ENCODE peak calls at places on chromosomes 7 and 10, in nine cellular contexts. J is tibial artery, X is tibial nerve, P is HCT116, Q is esophagus squamous epithelium, A is cardiac muscle cell, T is uterus, D is A673, E is stomach. M is an unnamed sample.
A peak's percentile ranks its signal among the peaks of the same experiment; 100 is the strongest.

GRCh38 chr10:127453706-127454105 is 95.4 kb upstream of the NPS start:
- DNase-seq in J (no peak), X (no peak), P (no peak), Q (no peak), A (no peak), T (no peak), D (no peak), E (no peak), M (no peak)

GRCh38 chr7:83457022-83457892 is 191.7 kb downstream of the SEMA3E start:
- DNase-seq in J (no peak), X (no peak), P (no peak), Q (no peak), A (peak; percentile 10), T (no peak), D (peak; percentile 19), E (no peak), M (no peak)

GRCh38 chr7:87926581-87927461 is 7.2 kb upstream of the ADAM22 start:
- DNase-seq in J (no peak), X (no peak), P (no peak), Q (no peak), A (peak; percentile 67), T (no peak), D (no peak), E (no peak), M (no peak)

GRCh38 chr10:63977329-63977923 is 456.2 kb downstream of the REEP3 start:
- DNase-seq in J (no peak), X (no peak), P (peak; percentile 50), Q (no peak), A (peak; percentile 51), T (no peak), D (peak; percentile 68), E (no peak), M (no peak)

GRCh38 chr10:95246582-95247051 is 44.2 kb downstream of the PDLIM1 start:
- DNase-seq in J (peak; percentile 80), X (peak; percentile 64), P (peak; percentile 65), Q (no peak), A (peak; percentile 87), T (peak; percentile 69), D (peak; percentile 68), E (peak; percentile 79), M (no peak)

GRCh38 chr7:46626261-46627037 is 705.4 kb upstream of the IGFBP3 start:
- DNase-seq in J (no peak), X (no peak), P (no peak), Q (no peak), A (no peak), T (no peak), D (no peak), E (no peak), M (no peak)

GRCh38 chr10:50988792-50989191 is 85.5 kb upstream of the PRKG1 start:
- DNase-seq in J (no peak), X (no peak), P (no peak), Q (no peak), A (peak; percentile 64), T (no peak), D (peak; percentile 36), E (no peak), M (no peak)

GRCh38 chr10:88512599-88512998 is 70.5 kb downstream of the RNLS start:
- DNase-seq in J (no peak), X (no peak), P (no peak), Q (no peak), A (no peak), T (no peak), D (no peak), E (no peak), M (no peak)

GRCh38 chr10:59234194-59234593 is 57.8 kb downstream of the PHYHIPL start:
- DNase-seq in J (no peak), X (no peak), P (no peak), Q (no peak), A (no peak), T (no peak), D (peak; percentile 43), E (no peak), M (no peak)

GRCh38 chr7:114415054-114415997 is 711 bp downstream of the FOXP2 start:
- DNase-seq in J (no peak), X (no peak), P (no peak), Q (no peak), A (no peak), T (no peak), D (no peak), E (no peak), M (no peak)
- H3K27ac ChIP-seq in J (peak overlapping the region; percentile 5), X (no peak overlapping the region), P (no peak overlapping the region), Q (peak overlapping the region; percentile 83), A (no peak overlapping the region), T (peak overlapping the region; percentile 91), D (no peak overlapping the region), E (peak overlapping the region; percentile 34), M (no peak overlapping the region)

DNA sequence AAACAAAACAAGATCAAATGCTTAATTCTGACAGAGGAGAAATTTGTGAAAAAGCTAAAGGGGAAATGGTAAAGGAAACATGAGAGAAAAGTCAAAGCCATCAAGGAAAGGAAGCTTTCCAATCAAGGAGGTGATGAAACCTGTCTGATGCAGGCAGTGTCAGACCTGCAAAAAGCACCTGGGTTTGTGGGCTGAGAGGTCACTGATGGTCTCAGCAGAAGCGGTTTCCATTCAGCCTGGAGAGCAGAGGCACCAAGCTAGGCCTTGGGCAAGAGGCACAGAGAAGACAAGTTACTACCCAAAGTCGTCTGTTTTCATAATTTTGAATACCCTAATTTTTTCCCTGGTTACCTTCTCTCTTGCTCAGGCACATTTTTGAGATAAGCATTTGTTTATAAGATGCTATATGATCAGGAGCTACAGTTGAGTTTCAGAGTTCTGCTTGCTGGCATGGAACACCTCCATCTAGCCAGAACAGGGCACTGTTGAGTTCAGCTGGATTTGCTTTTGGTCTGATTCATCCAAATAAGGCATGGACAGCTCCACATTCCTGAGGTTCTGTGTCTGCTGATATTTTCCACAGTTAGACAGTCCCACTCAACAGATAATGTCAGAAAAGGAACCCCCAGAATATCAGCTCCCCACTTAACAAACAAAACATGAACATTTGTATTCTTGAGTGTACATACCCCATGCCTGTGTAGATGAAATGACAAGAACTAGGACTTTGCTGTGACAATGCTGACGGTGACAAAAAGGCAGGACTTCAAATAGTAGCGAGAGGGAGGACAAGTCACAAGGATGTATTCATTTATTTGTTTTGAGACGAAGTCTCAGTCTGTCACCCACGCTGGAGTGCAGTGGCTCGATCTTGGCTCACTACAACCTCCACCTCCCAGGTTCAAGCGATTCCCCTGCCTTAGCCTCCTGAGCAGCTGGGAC is 4.9 kb upstream of the PPIA start:
- DNase-seq in J (no peak), X (no peak), P (no peak), Q (no peak), A (peak; percentile 64), T (no peak), D (no peak), E (no peak), M (no peak)
- TF ChIP-seq CTCF in J (no peak), X (no peak), P (no peak), Q (no peak), A (peak; percentile 26), T (no peak), D (no peak), E (no peak), M (no peak)

GRCh38 chr7:81767883-81768282 is 2.0 kb downstream of the HGF start:
- DNase-seq in J (no peak), X (no peak), P (no peak), Q (no peak), A (peak; percentile 70), T (no peak), D (peak; percentile 12), E (no peak), M (no peak)
- H3K27ac ChIP-seq in J (peak overlapping the region; percentile 70), X (peak overlapping the region; percentile 79), P (no peak overlapping the region), Q (no peak overlapping the region), A (no peak overlapping the region), T (peak overlapping the region; percentile 52), D (no peak overlapping the region), E (no peak overlapping the region), M (no peak overlapping the region)

GRCh38 chr7:40332516-40332915 is 197.7 kb downstream of the SUGCT start:
- DNase-seq in J (no peak), X (no peak), P (no peak), Q (no peak), A (no peak), T (no peak), D (no peak), E (no peak), M (no peak)

GRCh38 chr7:40327113-40327512 is 192.3 kb downstream of the SUGCT start:
- DNase-seq in J (no peak), X (no peak), P (no peak), Q (no peak), A (no peak), T (no peak), D (no peak), E (no peak), M (no peak)

GRCh38 chr7:40331915-40332314 is 197.1 kb downstream of the SUGCT start:
- DNase-seq in J (no peak), X (no peak), P (no peak), Q (no peak), A (no peak), T (no peak), D (no peak), E (no peak), M (no peak)

GRCh38 chr7:40330408-40330807 is 195.6 kb downstream of the SUGCT start:
- DNase-seq in J (no peak), X (no peak), P (no peak), Q (no peak), A (no peak), T (no peak), D (no peak), E (no peak), M (no peak)

DNA sequence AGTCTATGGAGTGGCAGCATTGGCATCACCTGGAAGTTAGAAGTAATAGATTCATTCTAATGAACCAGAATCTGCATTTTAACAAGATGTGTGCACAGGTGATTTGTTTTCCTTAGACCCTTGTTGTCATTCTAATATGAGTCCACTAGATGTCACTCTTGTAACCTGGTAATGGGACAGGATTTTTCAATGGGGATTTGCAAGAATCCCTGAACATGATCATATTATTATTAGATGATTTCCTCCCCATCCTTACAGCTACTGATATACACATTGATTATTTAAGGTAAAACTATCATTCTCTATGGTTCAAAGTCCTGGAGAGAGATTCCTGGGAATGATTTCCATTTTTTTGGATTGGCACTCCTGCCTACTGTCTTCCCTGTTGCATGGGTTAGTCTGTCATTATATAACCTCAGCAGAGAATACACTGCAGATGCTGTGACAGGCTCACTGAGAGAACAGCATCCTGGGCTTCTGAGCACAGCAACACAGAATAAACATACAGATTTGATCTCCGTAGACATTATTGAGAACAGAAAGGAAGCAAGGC is 194.9 kb downstream of the SUGCT start:
- DNase-seq in J (no peak), X (no peak), P (peak; percentile 41), Q (no peak), A (peak; percentile 77), T (no peak), D (peak; percentile 58), E (no peak), M (no peak)
- TF ChIP-seq CTCF in J (peak; percentile 76), X (peak; percentile 71), P (peak; percentile 56), Q (peak; percentile 63), A (peak; percentile 62), T (peak; percentile 68), D (peak; percentile 75), E (no peak), M (peak; percentile 76)

GRCh38 chr7:22194633-22195273 is 162.2 kb downstream of the RAPGEF5 start:
- DNase-seq in J (no peak), X (no peak), P (no peak), Q (no peak), A (no peak), T (no peak), D (no peak), E (no peak), M (peak; percentile 57)
- H3K27ac ChIP-seq in J (no peak overlapping the region), X (no peak overlapping the region), P (no peak overlapping the region), Q (no peak overlapping the region), A (no peak overlapping the region), T (no peak overlapping the region), D (no peak overlapping the region), E (no peak overlapping the region), M (peak overlapping the region; percentile 87)